ENCODE peak calls at places on chromosomes 7 and 10, in six cellular contexts. P is Karpas-422, O is left ventricle myocardium superior, V is HS-27A, M is kidney tubule cell, X is germinal center. B is an unnamed sample.

GRCh38 chr10:34171957-34172527 is 643.1 kb downstream of the PARD3 start:
- DNase-seq in P (no peak), O (no peak), V (no peak), M (no peak), X (no peak), B (no peak)

GRCh38 chr7:78528964-78529363 is 730.4 kb downstream of the PHTF2 start:
- DNase-seq in P (no peak), O (no peak), V (peak; percentile 23), M (no peak), X (no peak), B (no peak)

GRCh38 chr7:69823151-69823744 is 225.0 kb downstream of the AUTS2 start:
- DNase-seq in P (peak; percentile 60), O (no peak), V (no peak), M (no peak), X (no peak), B (peak; percentile 63)

GRCh38 chr10:86165666-86166065 is 200.9 kb downstream of the GRID1 start:
- DNase-seq in P (no peak), O (no peak), V (no peak), M (no peak), X (no peak), B (no peak)

GRCh38 chr10:29329420-29329819 is 40.5 kb downstream of the LYZL1 start:
- DNase-seq in P (no peak), O (no peak), V (no peak), M (no peak), X (no peak), B (no peak)

GRCh38 chr7:17405786-17406185 is 107.3 kb downstream of the AHR start:
- DNase-seq in P (no peak), O (no peak), V (peak; percentile 53), M (peak; percentile 96), X (no peak), B (no peak)

GRCh38 chr7:16785316-16785715 is 19.5 kb downstream of the AGR2 start:
- DNase-seq in P (peak; percentile 16), O (no peak), V (no peak), M (no peak), X (no peak), B (no peak)

GRCh38 chr7:121714559-121715303 is 158.2 kb upstream of the PTPRZ1 start:
- DNase-seq in P (no peak), O (no peak), V (no peak), M (peak; percentile 55), X (no peak), B (no peak)

GRCh38 chr7:100830396-100830795 is 3.1 kb upstream of the EPHB4 start:
- DNase-seq in P (no peak), O (no peak), V (no peak), M (no peak), X (no peak), B (no peak)

GRCh38 chr7:81725496-81726117 is 44.2 kb downstream of the HGF start:
- DNase-seq in P (no peak), O (no peak), V (peak; percentile 78), M (peak; percentile 2), X (no peak), B (no peak)

GRCh38 chr10:44696496-44696895 is 214.6 kb upstream of the TMEM72 start:
- DNase-seq in P (no peak), O (no peak), V (no peak), M (peak; percentile 38), X (no peak), B (no peak)

GRCh38 chr7:147193476-147193875 is 1076.9 kb downstream of the CNTNAP2 start:
- DNase-seq in P (no peak), O (no peak), V (no peak), M (no peak), X (no peak), B (no peak)

GRCh38 chr7:75977741-75978140 is 16.7 kb downstream of the TMEM120A start:
- DNase-seq in P (no peak), O (peak; percentile 71), V (no peak), M (no peak), X (no peak), B (peak; percentile 19)

GRCh38 chr10:119367841-119368549 is 160.6 kb downstream of the GRK5 start:
- DNase-seq in P (no peak), O (no peak), V (no peak), M (no peak), X (no peak), B (no peak)

GRCh38 chr10:124912487-124912886 is 29.4 kb upstream of the ZRANB1 start:
- DNase-seq in P (no peak), O (no peak), V (no peak), M (no peak), X (no peak), B (no peak)

GRCh38 chr10:60032723-60033122 is 126.4 kb upstream of the CCDC6 start:
- DNase-seq in P (peak; percentile 86), O (no peak), V (peak; percentile 9), M (peak; percentile 73), X (peak; percentile 44), B (peak; percentile 24)

GRCh38 chr10:73810735-73811465 is 498 bp downstream of the NDST2 start:
- DNase-seq in P (peak; percentile 80), O (peak; percentile 66), V (no peak), M (peak; percentile 45), X (peak; percentile 66), B (no peak)

GRCh38 chr7:27151945-27152815 is at the start of gene HOXA3:
- DNase-seq in P (no peak), O (no peak), V (no peak), M (peak; percentile 79), X (no peak), B (no peak)

GRCh38 chr10:120810298-120810697 is 40.9 kb upstream of the WDR11 start:
- DNase-seq in P (no peak), O (no peak), V (no peak), M (no peak), X (no peak), B (no peak)

GRCh38 chr7:90719159-90719558 is 123.0 kb downstream of the CDK14 start:
- DNase-seq in P (peak; percentile 64), O (no peak), V (no peak), M (no peak), X (no peak), B (no peak)

GRCh38 chr10:22245567-22245966 is 27.8 kb upstream of the EBLN1 start:
- DNase-seq in P (no peak), O (no peak), V (peak; percentile 51), M (peak; percentile 79), X (no peak), B (no peak)

GRCh38 chr7:104967595-104967994 is 46.4 kb upstream of the KMT2E start:
- DNase-seq in P (no peak), O (no peak), V (no peak), M (peak; percentile 82), X (no peak), B (no peak)

GRCh38 chr7:87413951-87414381 is 61.5 kb downstream of the ABCB4 start:
- DNase-seq in P (no peak), O (no peak), V (no peak), M (peak; percentile 62), X (no peak), B (no peak)

GRCh38 chr7:121398246-121398645 is 2.1 kb upstream of the FAM3C start:
- DNase-seq in P (no peak), O (no peak), V (no peak), M (peak; percentile 70), X (no peak), B (no peak)

GRCh38 chr10:28587970-28588290 is 55.0 kb downstream of the WAC start:
- DNase-seq in P (no peak), O (no peak), V (no peak), M (peak; percentile 34), X (no peak), B (no peak)

GRCh38 chr10:103885617-103886016 is 30.2 kb upstream of the SH3PXD2A start:
- DNase-seq in P (no peak), O (no peak), V (no peak), M (no peak), X (no peak), B (no peak)

GRCh38 chr7:25169683-25170082 is 44.6 kb upstream of the CYCS start:
- DNase-seq in P (no peak), O (no peak), V (no peak), M (no peak), X (no peak), B (no peak)

GRCh38 chr10:48651839-48652238 is 32.8 kb upstream of the WDFY4 start:
- DNase-seq in P (no peak), O (no peak), V (no peak), M (no peak), X (no peak), B (no peak)

B was measured in NCI-H2107.